ENCODE peak calls at places on chromosome 16, in five cellular contexts. Q is Caco-2, T is AG09309, R is mesothelial cell of epicardium, K is NCI-H1694. Y is an unnamed sample.

GRCh38 chr16:58506241-58507194 is 6.6 kb downstream of the NDRG4 start:
- DNase-seq in Q (no peak), T (no peak), R (no peak), K (no peak), Y (no peak)

GRCh38 chr16:85613609-85614337 is 651 bp downstream of the GSE1 start:
- DNase-seq in Q (peak), T (no peak), R (no peak), K (no peak), Y (peak)

GRCh38 chr16:74773431-74774222 is 993 bp downstream of the FA2H start:
- DNase-seq in Q (no peak), T (no peak), R (no peak), K (no peak), Y (no peak)

GRCh38 chr16:78022347-78022746 is at the start of gene CLEC3A:
- DNase-seq in Q (no peak), T (no peak), R (no peak), K (no peak), Y (no peak)

GRCh38 chr16:56861092-56861610 is 3.9 kb upstream of the SLC12A3 start:
- DNase-seq in Q (peak), T (no peak), R (no peak), K (no peak), Y (peak)

GRCh38 chr16:50304467-50305440 is 38.4 kb downstream of the ADCY7 start:
- DNase-seq in Q (no peak), T (no peak), R (no peak), K (no peak), Y (no peak)

GRCh38 chr16:89588413-89589109 is 13.0 kb downstream of the CPNE7 start:
- DNase-seq in Q (no peak), T (no peak), R (no peak), K (no peak), Y (no peak)

GRCh38 chr16:48526058-48526957 is 83.7 kb downstream of the N4BP1 start:
- DNase-seq in Q (peak), T (no peak), R (no peak), K (no peak), Y (peak)

GRCh38 chr16:49890876-49891275 is 35.0 kb upstream of the ZNF423 start:
- DNase-seq in Q (no peak), T (no peak), R (no peak), K (no peak), Y (no peak)

GRCh38 chr16:12262454-12263180 is 286.1 kb downstream of the SNX29 start:
- DNase-seq in Q (no peak), T (no peak), R (no peak), K (no peak), Y (peak)

Y was measured in HepG2.